ENCODE peak calls at places on chromosomes 6 and 20, in four cellular contexts. S, J, T and Y are unnamed samples.

GRCh38 chr6:24666097-24666615 is 543 bp downstream of the TDP2 start:
- DNase-seq in T (no peak), J (no peak), S (no peak), Y (no peak)

GRCh38 chr6:95815389-95816056 is 200.3 kb upstream of the FUT9 start:
- DNase-seq in S (no peak), T (no peak), J (no peak), Y (no peak)

GRCh38 chr6:136582702-136583471 is 32.7 kb upstream of the MAP7 start:
- DNase-seq in T (no peak), J (peak), S (peak), Y (no peak)

GRCh38 chr20:17589161-17589834 is 19.4 kb downstream of the DSTN start:
- DNase-seq in J (no peak), S (no peak), T (no peak), Y (no peak)

GRCh38 chr6:110625883-110626282 is 149.5 kb upstream of the SLC22A16 start:
- DNase-seq in S (peak), T (no peak), J (no peak), Y (no peak)

GRCh38 chr6:30518505-30518850 is 29.2 kb downstream of the HLA-E start:
- DNase-seq in T (no peak), S (no peak), J (no peak), Y (no peak)

GRCh38 chr20:50628326-50628725 is 63.0 kb downstream of the RIPOR3 start:
- DNase-seq in S (no peak), J (no peak), T (no peak), Y (no peak)

GRCh38 chr20:32495217-32495565 is 89.9 kb downstream of the NOL4L start:
- DNase-seq in S (no peak), T (no peak), J (no peak), Y (no peak)

GRCh38 chr6:30591008-30591407 is 19.8 kb downstream of the ABCF1 start:
- DNase-seq in T (no peak), J (no peak), S (peak), Y (no peak)

GRCh38 chr20:45685896-45686295 is 15.9 kb upstream of the WFDC11 start:
- DNase-seq in T (no peak), J (no peak), S (no peak), Y (peak)

GRCh38 chr20:43448748-43449535 is 8.8 kb upstream of the SRSF6 start:
- DNase-seq in J (peak), T (peak), S (peak), Y (peak)

GRCh38 chr20:20369353-20370086 is 1.6 kb downstream of the INSM1 start:
- DNase-seq in J (no peak), S (no peak), T (no peak), Y (peak)